ENCODE peak calls at places on chromosomes 7 and 10, in five cellular contexts. G, S, Z, O and A are unnamed samples.

GRCh38 chr10:114732931-114733330 is 74.9 kb upstream of the ABLIM1 start:
- DNase-seq in Z (no peak), S (no peak), O (no peak), G (no peak), A (no peak)

GRCh38 chr10:43350139-43350538 is 21.3 kb upstream of the FXYD4 start:
- DNase-seq in G (no peak), S (peak; percentile 81), O (peak; percentile 86), Z (no peak), A (no peak)

GRCh38 chr7:129851174-129851573 is 101.6 kb downstream of the UBE2H start:
- DNase-seq in Z (no peak), S (no peak), G (no peak), O (no peak), A (no peak)

GRCh38 chr7:98081351-98081750 is 25.3 kb upstream of the LMTK2 start:
- DNase-seq in O (no peak), G (no peak), S (no peak), Z (no peak), A (no peak)

GRCh38 chr10:63586048-63586447 is 64.8 kb downstream of the REEP3 start:
- DNase-seq in S (no peak), Z (no peak), O (no peak), G (no peak), A (no peak)

GRCh38 chr10:96470108-96470743 is 43.5 kb downstream of the TLL2 start:
- DNase-seq in G (no peak), O (peak; percentile 2), S (peak; percentile 31), Z (peak; percentile 34), A (no peak)

GRCh38 chr10:102635377-102635776 is 8.9 kb upstream of the TRIM8 start:
- DNase-seq in S (no peak), G (no peak), Z (no peak), O (no peak), A (no peak)

GRCh38 chr7:120304674-120305073 is 31.7 kb downstream of the KCND2 start:
- DNase-seq in S (no peak), G (no peak), Z (no peak), O (no peak), A (no peak)

GRCh38 chr7:111474723-111475418 is 87.4 kb downstream of the IMMP2L start:
- DNase-seq in G (no peak), O (no peak), Z (no peak), S (no peak), A (no peak)

GRCh38 chr7:11753441-11753840 is 78.6 kb downstream of the THSD7A start:
- DNase-seq in S (no peak), Z (no peak), G (no peak), O (no peak), A (no peak)

GRCh38 chr10:77264107-77264506 is 373.5 kb downstream of the KCNMA1 start:
- DNase-seq in S (no peak), G (no peak), Z (no peak), O (no peak), A (no peak)

GRCh38 chr10:6231730-6232129 is 29.0 kb downstream of the PFKFB3 start:
- DNase-seq in G (no peak), S (no peak), Z (no peak), O (no peak), A (no peak)

GRCh38 chr10:57880441-57881301 is 387.0 kb downstream of the IPMK start:
- DNase-seq in S (no peak), G (no peak), O (no peak), Z (no peak), A (no peak)

GRCh38 chr7:100975391-100975821 is 6.0 kb downstream of the MUC12 start:
- DNase-seq in S (no peak), G (no peak), O (no peak), Z (no peak), A (no peak)

GRCh38 chr10:75582102-75582501 is 150.7 kb downstream of the LRMDA start:
- DNase-seq in Z (no peak), G (no peak), S (no peak), O (no peak), A (no peak)

GRCh38 chr10:44788147-44788819 is 122.9 kb upstream of the TMEM72 start:
- DNase-seq in Z (no peak), S (no peak), G (peak; percentile 77), O (no peak), A (no peak)

GRCh38 chr10:4249841-4250496 is 465.0 kb upstream of the KLF6 start:
- DNase-seq in G (no peak), S (no peak), Z (no peak), O (no peak), A (no peak)

GRCh38 chr10:110802551-110803238 is 69.0 kb upstream of the PDCD4 start:
- DNase-seq in S (peak; percentile 71), G (peak; percentile 94), Z (no peak), O (no peak), A (no peak)

GRCh38 chr7:78769551-78770101 is 683.8 kb downstream of the MAGI2 start:
- DNase-seq in O (no peak), G (no peak), S (no peak), Z (no peak), A (no peak)

GRCh38 chr7:15228891-15229290 is 326.3 kb upstream of the DGKB start:
- DNase-seq in Z (no peak), O (no peak), G (no peak), S (no peak), A (no peak)

GRCh38 chr7:80277434-80278427 is 143.1 kb downstream of the GNAI1 start:
- DNase-seq in O (no peak), G (peak; percentile 62), Z (no peak), S (no peak), A (no peak)

GRCh38 chr10:133461027-133461426 is 7.3 kb downstream of the SCART1 start:
- DNase-seq in O (no peak), G (no peak), S (no peak), Z (no peak), A (no peak)

GRCh38 chr7:16083931-16084330 is 337.4 kb downstream of the CRPPA start:
- DNase-seq in G (peak; percentile 30), O (no peak), S (no peak), Z (no peak), A (no peak)

GRCh38 chr7:67854236-67854635 is 857.6 kb downstream of the TYW1 start:
- DNase-seq in Z (no peak), O (no peak), S (no peak), G (no peak), A (no peak)

GRCh38 chr10:85193796-85194195 is 865.4 kb downstream of the CCSER2 start:
- DNase-seq in G (no peak), Z (no peak), O (no peak), S (no peak), A (no peak)

GRCh38 chr7:29189743-29190201 is 4.8 kb upstream of the CHN2 start:
- DNase-seq in S (peak; percentile 76), Z (peak; percentile 57), O (peak; percentile 35), G (peak; percentile 6), A (no peak)

GRCh38 chr7:117667456-117667855 is 187.6 kb downstream of the CFTR start:
- DNase-seq in O (no peak), Z (no peak), S (no peak), G (peak; percentile 34), A (no peak)

GRCh38 chr10:124155781-124156401 is 62.5 kb upstream of the CHST15 start:
- DNase-seq in O (peak; percentile 55), G (peak; percentile 69), Z (no peak), S (no peak), A (no peak)

GRCh38 chr7:23334482-23335056 is 35.4 kb downstream of the MALSU1 start:
- DNase-seq in O (peak; percentile 80), G (peak; percentile 98), S (peak; percentile 77), Z (peak; percentile 84), A (no peak)

GRCh38 chr7:132709971-132710567 is 133.8 kb upstream of the PLXNA4 start:
- DNase-seq in O (peak; percentile 8), Z (no peak), G (peak; percentile 8), S (peak; percentile 32), A (no peak)
- TF ChIP-seq CTCF in O (peak; percentile 75), Z (peak; percentile 53), G (peak; percentile 55), S (no peak), A (peak; percentile 82)

GRCh38 chr10:61978965-61979364 is 77.5 kb downstream of the ARID5B start:
- DNase-seq in S (no peak), Z (no peak), O (no peak), G (no peak), A (no peak)
- TF ChIP-seq CTCF in S (no peak), Z (no peak), O (no peak), G (no peak), A (peak; percentile 39)

DNA sequence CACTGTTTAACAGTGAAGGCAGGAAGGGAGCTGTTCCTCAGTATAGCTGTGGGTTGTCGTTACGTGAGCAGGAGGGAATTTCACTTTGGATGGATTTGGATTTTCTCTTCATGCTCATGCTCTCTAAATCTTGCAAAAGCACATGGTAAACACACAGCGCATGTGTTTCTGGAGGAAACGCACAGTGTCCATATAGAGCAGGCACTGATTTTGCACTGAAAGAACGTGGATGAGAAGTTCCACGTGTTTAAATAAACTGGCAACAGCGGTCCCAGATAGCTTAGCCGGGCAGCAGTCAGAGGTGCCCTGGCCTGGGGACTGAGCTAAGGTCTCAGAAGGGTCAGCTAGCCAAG is 188.6 kb downstream of the MGMT start:
- DNase-seq in G (no peak), Z (no peak), O (no peak), S (no peak), A (no peak)
- TF ChIP-seq CTCF in G (no peak), Z (no peak), O (no peak), S (no peak), A (no peak)

GRCh38 chr10:121975295-121976086 is 474 bp upstream of the NSMCE4A start:
- DNase-seq in G (no peak), Z (no peak), S (no peak), O (no peak), A (no peak)
- TF ChIP-seq CTCF in G (peak; percentile 35), Z (peak; percentile 79), S (no peak), O (no peak), A (peak; percentile 29)

DNA sequence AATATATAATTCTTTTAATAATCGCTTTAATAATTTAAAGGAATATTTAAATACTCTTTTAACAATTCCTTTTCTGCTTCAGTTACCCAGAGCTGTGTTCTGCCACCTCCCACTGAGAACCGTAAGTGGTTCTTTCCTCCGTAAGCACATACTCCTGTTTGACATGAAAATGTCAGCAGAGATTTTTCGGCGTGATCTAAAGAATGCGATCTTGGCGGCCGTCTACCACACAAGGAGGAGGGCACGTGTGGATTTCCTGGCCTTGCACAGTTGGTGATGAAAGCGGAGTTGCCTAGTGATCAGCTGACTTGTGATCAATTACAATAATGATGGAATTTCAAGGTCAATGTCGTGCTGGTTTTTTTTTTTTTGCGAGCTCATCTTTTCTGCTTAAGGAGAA is 35.7 kb upstream of the INSIG1 start:
- DNase-seq in S (no peak), G (no peak), Z (no peak), O (no peak), A (no peak)
- TF ChIP-seq CTCF in S (no peak), G (no peak), Z (no peak), O (no peak), A (no peak)

GRCh38 chr10:11698691-11699545 is 43.3 kb upstream of the ECHDC3 start:
- DNase-seq in O (no peak), Z (no peak), S (no peak), G (no peak), A (no peak)

GRCh38 chr10:11699546-11700097 is 42.6 kb upstream of the ECHDC3 start:
- DNase-seq in O (no peak), S (no peak), G (no peak), Z (no peak), A (no peak)

GRCh38 chr10:11701451-11702095 is 40.6 kb upstream of the ECHDC3 start:
- DNase-seq in G (no peak), Z (no peak), O (no peak), S (no peak), A (no peak)

GRCh38 chr10:11700539-11700938 is 41.6 kb upstream of the ECHDC3 start:
- DNase-seq in Z (no peak), O (no peak), G (no peak), S (no peak), A (no peak)

GRCh38 chr10:11697718-11698527 is 44.3 kb upstream of the ECHDC3 start:
- DNase-seq in Z (no peak), O (no peak), G (no peak), S (no peak), A (no peak)
- TF ChIP-seq CTCF in Z (peak; percentile 6), O (no peak), G (no peak), S (no peak), A (no peak)